ENCODE peak calls at places on chromosomes 5 and 9, in ten cellular contexts. A is spleen, C is transverse colon, V is body of pancreas, K is heart left ventricle, I is left ventricle myocardium inferior, B is lower lobe of right lung, U is fibroblast of lung, L is WERI-Rb-1, S is left lung. X is an unnamed sample. For H3K27me3, the result is how much of the 10 kb centered on the place peaks cover.

GRCh38 chr5:72328172-72328571 is 8.0 kb downstream of the PTCD2 start:
- DNase-seq in U (peak), S (no peak), B (no peak), I (peak), L (no peak), K (peak), C (no peak), A (no peak), V (peak), X (no peak)

GRCh38 chr9:98272083-98272482 is 16.6 kb upstream of the TBC1D2 start:
- DNase-seq in C (no peak), L (no peak), U (no peak), A (no peak), K (no peak), V (no peak), B (no peak), I (no peak), S (no peak), X (no peak)

GRCh38 chr9:79477955-79478751 is 93.6 kb upstream of the TLE4 start:
- DNase-seq in K (no peak), S (no peak), A (no peak), L (peak), B (no peak), I (no peak), C (peak), V (peak), U (peak), X (no peak)

GRCh38 chr9:128550770-128551651 is 1.4 kb upstream of the SPTAN1 start:
- DNase-seq in S (no peak), L (peak), I (peak), C (no peak), A (no peak), K (peak), V (no peak), B (no peak), U (peak), X (no peak)

GRCh38 chr9:15317836-15318235 is 10.8 kb upstream of the TTC39B start:
- DNase-seq in I (no peak), L (no peak), V (no peak), B (no peak), S (no peak), A (no peak), C (no peak), K (no peak), U (peak), X (no peak)

GRCh38 chr9:72485821-72486605 is 35.4 kb upstream of the TMC1 start:
- DNase-seq in A (no peak), C (no peak), L (no peak), I (no peak), B (no peak), S (no peak), U (peak), K (no peak), V (no peak), X (no peak)

GRCh38 chr5:169052207-169052606 is 248.7 kb downstream of the SLIT3 start:
- DNase-seq in V (no peak), I (no peak), S (no peak), L (no peak), B (no peak), C (no peak), K (no peak), U (no peak), A (no peak), X (no peak)

GRCh38 chr9:106376689-106377088 is 486.3 kb upstream of the ZNF462 start:
- DNase-seq in I (no peak), K (no peak), V (no peak), B (no peak), U (peak), A (no peak), C (no peak), S (no peak), L (no peak), X (no peak)

GRCh38 chr5:15117691-15118090 is 246.1 kb upstream of the ANKH start:
- DNase-seq in B (no peak), I (no peak), V (no peak), C (no peak), U (no peak), S (no peak), L (no peak), A (no peak), K (no peak), X (no peak)

GRCh38 chr5:143432658-143433239 is 29.3 kb upstream of the NR3C1 start:
- DNase-seq in K (no peak), B (no peak), U (no peak), I (no peak), V (no peak), S (no peak), L (no peak), A (no peak), C (no peak), X (no peak)

GRCh38 chr5:143433680-143434079 is 30.2 kb upstream of the NR3C1 start:
- DNase-seq in A (no peak), I (no peak), B (no peak), V (no peak), K (no peak), S (no peak), C (no peak), U (no peak), L (no peak), X (no peak)

GRCh38 chr5:143436871-143437270 is 33.4 kb upstream of the NR3C1 start:
- DNase-seq in L (no peak), S (no peak), U (peak), V (no peak), B (no peak), I (no peak), C (no peak), A (no peak), K (no peak), X (no peak)

GRCh38 chr5:143434261-143435206 is 31.0 kb upstream of the NR3C1 start:
- DNase-seq in U (no peak), I (no peak), V (peak), S (no peak), B (no peak), C (no peak), A (peak), L (no peak), K (no peak), X (no peak)

GRCh38 chr5:143435207-143435657 is 31.7 kb upstream of the NR3C1 start:
- DNase-seq in L (no peak), B (no peak), S (no peak), V (no peak), K (peak), A (no peak), U (no peak), I (no peak), C (peak), X (no peak)
- TF ChIP-seq CTCF in L (no peak), B (no peak), S (no peak), V (no peak), K (no peak), A (no peak), U (no peak), I (no peak), C (no peak), X (no peak)

DNA sequence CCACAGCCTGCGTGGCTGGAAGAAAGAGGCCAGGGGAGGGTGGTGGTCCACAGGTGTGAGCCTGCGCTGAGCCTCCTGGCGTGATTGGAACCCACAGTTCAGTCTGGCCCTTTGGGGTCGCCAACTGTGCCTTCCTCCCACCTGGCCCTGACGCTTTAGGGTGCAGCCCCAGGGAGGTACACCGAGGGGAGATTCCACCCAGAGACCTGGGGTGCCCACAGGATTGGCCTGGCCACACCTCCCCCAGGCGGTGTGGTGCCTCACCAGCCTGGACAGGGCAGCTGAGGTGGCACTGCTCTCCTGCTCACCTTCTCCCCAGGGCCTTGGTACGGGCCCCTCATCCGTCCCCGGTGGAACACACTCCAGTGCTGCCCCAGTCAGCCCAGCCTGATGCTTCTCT is 987 bp upstream of the CLIC3 start:
- DNase-seq in V (no peak), U (no peak), I (no peak), L (no peak), K (no peak), C (no peak), S (no peak), B (no peak), A (no peak), X (no peak)
- H3K4me3 ChIP-seq in V (no peak), U (no peak), I (no peak), L (no peak), K (no peak), C (no peak), S (no peak), B (peak), A (no peak), X (no peak)

DNA sequence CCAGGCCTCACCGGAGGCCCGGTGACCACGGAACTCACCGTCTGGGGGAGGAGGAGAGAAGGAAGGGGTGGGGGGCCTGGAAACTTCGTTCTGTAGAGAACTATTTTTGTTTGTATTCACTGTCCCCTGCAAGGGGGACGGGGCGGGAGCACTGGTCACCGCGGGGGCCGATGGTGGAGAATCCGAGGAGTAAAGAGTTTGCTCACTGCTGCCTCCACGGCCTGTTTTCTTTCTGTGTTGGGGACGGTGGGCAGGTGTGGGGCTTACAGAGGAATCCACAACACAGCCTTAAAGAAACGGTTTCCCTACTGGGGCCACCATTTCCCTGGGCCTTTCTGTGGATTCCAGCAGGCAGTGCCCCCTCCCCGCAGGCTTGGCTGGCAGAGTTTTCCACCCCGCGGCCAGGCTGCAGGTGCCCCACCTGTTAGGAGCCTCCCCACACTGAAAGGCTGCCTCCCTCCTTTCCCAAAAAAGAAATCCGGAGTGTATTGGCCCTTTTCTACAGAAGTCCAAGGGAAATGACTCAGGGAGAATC is 80.8 kb downstream of the NTNG2 start:
- DNase-seq in L (peak), B (peak), I (no peak), U (no peak), V (peak), S (peak), C (no peak), A (no peak), K (no peak), X (no peak)
- H3K27me3 ChIP-seq in L (under half), B (under half), I (under half), U (under half), V (under half), S (under half), C (half or more), A (under half), K (under half), X (under half)

GRCh38 chr9:124066783-124067563 is 55.4 kb downstream of the LHX2 start:
- DNase-seq in L (no peak), K (no peak), U (no peak), S (no peak), B (no peak), C (no peak), V (no peak), I (no peak), A (no peak), X (no peak)

GRCh38 chr9:124060844-124061605 is 49.5 kb downstream of the LHX2 start:
- DNase-seq in V (no peak), I (no peak), U (no peak), K (no peak), B (no peak), A (no peak), L (no peak), C (no peak), S (no peak), X (no peak)

DNA sequence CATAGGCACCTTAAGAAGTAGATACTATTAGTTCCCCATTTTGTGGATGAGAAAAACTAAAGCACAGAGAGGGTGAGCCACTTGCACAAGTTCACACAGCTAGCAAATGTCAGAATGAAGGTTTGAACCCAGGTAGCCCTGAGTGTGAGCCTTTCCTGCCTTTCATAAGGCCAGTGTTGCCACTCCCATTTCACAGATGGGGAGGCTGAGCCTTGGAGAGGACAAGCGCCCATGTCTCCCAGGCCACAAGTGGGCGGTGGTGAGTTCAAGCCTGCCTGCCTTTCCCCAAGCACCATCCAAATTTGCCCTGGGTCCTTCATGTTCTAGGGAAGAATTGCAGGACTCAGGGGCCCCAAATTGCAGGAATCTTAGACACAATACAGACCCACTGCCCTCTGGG is 50.6 kb downstream of the LHX2 start:
- DNase-seq in V (no peak), K (no peak), S (no peak), L (no peak), B (no peak), U (no peak), A (no peak), I (no peak), C (no peak), X (no peak)
- TF ChIP-seq CTCF in V (no peak), K (no peak), S (no peak), L (peak), B (no peak), U (peak), A (no peak), I (no peak), C (no peak), X (no peak)

GRCh38 chr5:93675458-93676450 is 65.6 kb downstream of the POU5F2 start:
- DNase-seq in K (no peak), V (no peak), B (no peak), A (no peak), C (no peak), S (no peak), L (no peak), U (no peak), I (no peak), X (no peak)
- H3K4me3 ChIP-seq in K (no peak), V (no peak), B (no peak), A (no peak), C (no peak), S (no peak), L (no peak), U (no peak), I (no peak), X (no peak)

GRCh38 chr9:4305065-4305481 is 5.2 kb upstream of the GLIS3 start:
- DNase-seq in K (no peak), A (no peak), B (no peak), C (no peak), V (peak), L (no peak), U (no peak), I (no peak), S (no peak), X (peak)

GRCh38 chr9:4303002-4303401 is 3.1 kb upstream of the GLIS3 start:
- DNase-seq in V (no peak), K (no peak), A (no peak), L (no peak), I (no peak), S (no peak), B (no peak), U (peak), C (no peak), X (no peak)

GRCh38 chr9:4306066-4306787 is 6.4 kb upstream of the GLIS3 start:
- DNase-seq in S (no peak), V (peak), C (no peak), K (no peak), B (no peak), L (no peak), U (peak), I (no peak), A (no peak), X (peak)

GRCh38 chr9:4306788-4307144 is 6.9 kb upstream of the GLIS3 start:
- DNase-seq in B (no peak), V (no peak), I (no peak), U (no peak), K (no peak), L (no peak), S (no peak), A (no peak), C (no peak), X (no peak)

GRCh38 chr9:4305586-4305985 is 5.7 kb upstream of the GLIS3 start:
- DNase-seq in I (no peak), C (no peak), K (no peak), L (no peak), B (no peak), U (no peak), V (no peak), S (no peak), A (no peak), X (no peak)
- H3K27me3 ChIP-seq in I (under half), C (under half), K (under half), L (under half), B (under half), U (under half), V (under half), S (under half), A (under half), X (under half)

GRCh38 chr9:95907794-95908193 is 32.3 kb downstream of the ERCC6L2 start:
- DNase-seq in U (no peak), I (no peak), K (no peak), V (no peak), C (no peak), L (no peak), B (no peak), A (no peak), S (no peak), X (no peak)
- TF ChIP-seq CTCF in U (peak), I (peak), K (no peak), V (no peak), C (no peak), L (peak), B (no peak), A (no peak), S (no peak), X (no peak)